ENCODE peak calls at places on chromosomes 16 and 17, in five cellular contexts. D is IMR-90, F is H1, R is K562, Z is HepG2. A is an unnamed sample. For H3K4me1, the result is how much of the 10 kb centered on the place peaks cover.

GRCh38 chr17:5344914-5345313 is 62.8 kb downstream of the RABEP1 start:
- DNase-seq in F (no peak), D (no peak), Z (no peak), R (no peak), A (no peak)

GRCh38 chr17:82675476-82676245 is 22.8 kb downstream of the RAB40B start:
- DNase-seq in Z (no peak), R (no peak), F (no peak), D (no peak), A (no peak)

GRCh38 chr17:74677558-74678466 is 34.9 kb downstream of the CD300LF start:
- DNase-seq in R (no peak), F (no peak), D (peak), Z (no peak), A (peak)

GRCh38 chr16:88570691-88571092 is 489 bp downstream of the ZC3H18 start:
- DNase-seq in F (no peak), D (no peak), R (peak), Z (no peak), A (no peak)

GRCh38 chr17:16352303-16352837 is 899 bp downstream of the CENPV start:
- DNase-seq in R (peak), F (no peak), D (peak), Z (peak), A (peak)

GRCh38 chr17:35460354-35460851 is 11.8 kb upstream of the SLFN13 start:
- DNase-seq in D (no peak), F (peak), R (peak), Z (no peak), A (peak)

GRCh38 chr16:89201467-89202377 is 1.4 kb upstream of the SLC22A31 start:
- DNase-seq in D (peak), Z (peak), F (peak), R (peak), A (peak)

GRCh38 chr17:21551081-21551881 is 141.0 kb upstream of the KCNJ18 start:
- DNase-seq in R (peak), D (peak), F (no peak), Z (peak), A (peak)

GRCh38 chr17:44094701-44095387 is 24.3 kb downstream of the G6PC3 start:
- DNase-seq in R (no peak), Z (no peak), F (no peak), D (no peak), A (no peak)

GRCh38 chr16:31130899-31131298 is 4.6 kb downstream of the PRSS8 start:
- DNase-seq in F (no peak), R (no peak), Z (no peak), D (no peak), A (no peak)

GRCh38 chr17:82470065-82470464 is 11.5 kb downstream of the NARF start:
- DNase-seq in F (no peak), D (no peak), R (no peak), Z (no peak), A (no peak)

GRCh38 chr17:15659236-15659635 is 24.9 kb downstream of the TRIM16 start:
- DNase-seq in F (no peak), D (no peak), Z (no peak), R (no peak), A (no peak)

GRCh38 chr17:4658478-4659305 is 17.2 kb upstream of the ALOX15 start:
- DNase-seq in R (peak), D (peak), F (no peak), Z (no peak), A (no peak)

GRCh38 chr16:30406911-30407793 is at the start of gene ZNF771:
- DNase-seq in D (peak), F (peak), Z (peak), R (peak), A (peak)

GRCh38 chr16:85980686-85981085 is 81.7 kb downstream of the IRF8 start:
- DNase-seq in Z (no peak), R (no peak), F (no peak), D (no peak), A (no peak)

GRCh38 chr17:31274252-31274651 is 22.8 kb downstream of the OMG start:
- DNase-seq in F (no peak), R (no peak), D (peak), Z (peak), A (no peak)

GRCh38 chr17:1649844-1650409 is at the start of gene RILP:
- DNase-seq in Z (peak), R (peak), F (no peak), D (no peak), A (peak)

GRCh38 chr17:67027031-67027628 is 17.2 kb upstream of the CACNG1 start:
- DNase-seq in R (no peak), Z (no peak), F (no peak), D (peak), A (peak)

GRCh38 chr16:69837380-69837779 is 75.2 kb downstream of the WWP2 start:
- DNase-seq in F (no peak), R (no peak), D (no peak), Z (no peak), A (no peak)

GRCh38 chr16:69839798-69840409 is 77.8 kb downstream of the WWP2 start:
- DNase-seq in D (no peak), F (no peak), Z (peak), R (no peak), A (no peak)

GRCh38 chr16:69838417-69838990 is 76.4 kb downstream of the WWP2 start:
- DNase-seq in Z (no peak), R (no peak), F (no peak), D (no peak), A (no peak)

GRCh38 chr16:69840975-69841374 is 78.8 kb downstream of the WWP2 start:
- DNase-seq in D (no peak), F (no peak), Z (no peak), R (no peak), A (no peak)

GRCh38 chr16:69839240-69839688 is 77.1 kb downstream of the WWP2 start:
- DNase-seq in F (no peak), Z (peak), D (no peak), R (no peak), A (no peak)
- TF ChIP-seq POLR2A in F (no peak), Z (peak), D (no peak), R (no peak), A (no peak)

DNA sequence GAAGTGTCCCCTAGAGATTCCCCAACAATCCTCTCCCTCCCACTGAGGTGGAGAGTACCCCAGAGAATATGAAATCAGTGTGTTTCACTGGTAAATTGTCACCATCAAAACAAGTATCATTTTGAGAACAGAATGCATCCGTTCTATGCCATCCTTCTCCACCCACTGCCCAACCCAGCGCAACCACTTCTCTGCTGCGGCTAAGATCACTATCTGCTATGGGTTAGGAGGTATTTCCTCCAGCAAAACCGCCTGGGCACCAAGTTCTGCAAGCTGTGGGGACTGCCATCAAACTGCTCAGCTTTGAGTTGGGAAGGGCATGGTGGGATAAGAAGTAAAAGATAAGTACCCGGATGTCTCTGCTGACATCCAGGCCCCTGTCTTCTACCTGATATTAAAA is 24.4 kb downstream of the CNTNAP1 start:
- DNase-seq in D (no peak), F (no peak), Z (no peak), R (no peak), A (no peak)
- TF ChIP-seq MAFK in D (no peak), F (no peak), Z (no peak), R (no peak), A (no peak)

GRCh38 chr17:45306623-45307022 is 10.2 kb downstream of the MAP3K14 start:
- DNase-seq in D (no peak), Z (no peak), R (no peak), F (no peak), A (no peak)
- H3K4me1 ChIP-seq in D (under half), Z (under half), R (under half), F (under half), A (half or more)

GRCh38 chr17:81385320-81386111 is 9.7 kb upstream of the BAHCC1 start:
- DNase-seq in R (no peak), Z (peak), D (no peak), F (no peak), A (no peak)
- TF ChIP-seq POLR2A in R (no peak), Z (no peak), D (no peak), F (no peak), A (no peak)

A was measured in A549.